ENCODE peak calls at places on chromosomes 3 and 15, in eight cellular contexts. Y, F, H, Z, E, X, W and C are unnamed samples.

GRCh38 chr3:48407542-48408099 is 22.3 kb downstream of the PLXNB1 start:
- DNase-seq in Y (no peak), F (no peak), H (no peak), Z (no peak), E (no peak), X (peak; percentile 2), W (no peak), C (no peak)

GRCh38 chr3:53169045-53169831 is 8.2 kb downstream of the PRKCD start:
- DNase-seq in Y (no peak), F (peak; percentile 55), H (no peak), Z (no peak), E (no peak), X (no peak), W (no peak), C (no peak)

GRCh38 chr3:4492240-4493007 is 724 bp upstream of the ITPR1 start:
- DNase-seq in Y (peak; percentile 38), F (peak; percentile 79), H (peak; percentile 64), Z (peak; percentile 64), E (peak; percentile 48), X (peak; percentile 30), W (peak; percentile 50), C (peak; percentile 16)

GRCh38 chr15:80525853-80526252 is 121.7 kb downstream of the ARNT2 start:
- DNase-seq in Y (no peak), F (no peak), H (no peak), Z (no peak), E (no peak), X (no peak), W (no peak), C (no peak)

GRCh38 chr3:152278674-152279427 is 10.1 kb downstream of the MBNL1 start:
- DNase-seq in Y (no peak), F (no peak), H (no peak), Z (no peak), E (no peak), X (no peak), W (no peak), C (no peak)

GRCh38 chr15:46344115-46344749 is 709.4 kb downstream of the SQOR start:
- DNase-seq in Y (no peak), F (peak; percentile 24), H (no peak), Z (no peak), E (no peak), X (no peak), W (no peak), C (no peak)

GRCh38 chr3:33401781-33402180 is 38.4 kb downstream of the UBP1 start:
- DNase-seq in Y (no peak), F (no peak), H (no peak), Z (no peak), E (no peak), X (no peak), W (no peak), C (no peak)

GRCh38 chr3:186261638-186262037 is 100.4 kb downstream of the DGKG start:
- DNase-seq in Y (no peak), F (peak; percentile 89), H (no peak), Z (peak; percentile 55), E (no peak), X (no peak), W (no peak), C (no peak)

GRCh38 chr3:89562373-89562772 is 455.0 kb downstream of the EPHA3 start:
- DNase-seq in Y (no peak), F (peak; percentile 13), H (no peak), Z (no peak), E (no peak), X (no peak), W (no peak), C (no peak)

GRCh38 chr3:66603161-66603611 is 102.4 kb upstream of the LRIG1 start:
- DNase-seq in Y (no peak), F (no peak), H (no peak), Z (no peak), E (no peak), X (no peak), W (no peak), C (no peak)

GRCh38 chr15:88920186-88920891 is 7.2 kb upstream of the MFGE8 start:
- DNase-seq in Y (no peak), F (no peak), H (peak; percentile 74), Z (no peak), E (no peak), X (no peak), W (no peak), C (no peak)

GRCh38 chr3:127541320-127541719 is 49.2 kb downstream of the TPRA1 start:
- DNase-seq in Y (no peak), F (no peak), H (no peak), Z (no peak), E (no peak), X (no peak), W (no peak), C (no peak)

GRCh38 chr3:99945328-99945995 is 127.8 kb downstream of the CMSS1 start:
- DNase-seq in Y (no peak), F (no peak), H (no peak), Z (no peak), E (no peak), X (no peak), W (no peak), C (no peak)

GRCh38 chr3:136251511-136251910 is 1.4 kb downstream of the PCCB start:
- DNase-seq in Y (no peak), F (no peak), H (no peak), Z (no peak), E (no peak), X (peak; percentile 18), W (no peak), C (no peak)

GRCh38 chr3:32667072-32667582 is 17.9 kb upstream of the CNOT10 start:
- DNase-seq in Y (no peak), F (no peak), H (no peak), Z (no peak), E (no peak), X (no peak), W (no peak), C (no peak)

GRCh38 chr3:187669675-187670504 is at the start of gene SST:
- DNase-seq in Y (peak; percentile 44), F (peak; percentile 94), H (peak; percentile 56), Z (peak; percentile 84), E (peak; percentile 13), X (no peak), W (peak; percentile 44), C (no peak)

GRCh38 chr15:72340366-72340765 is 20.4 kb upstream of the CELF6 start:
- DNase-seq in Y (no peak), F (no peak), H (peak; percentile 53), Z (no peak), E (no peak), X (no peak), W (no peak), C (no peak)

GRCh38 chr3:98269846-98270245 is 5.8 kb downstream of the OR5H6 start:
- DNase-seq in Y (no peak), F (no peak), H (no peak), Z (no peak), E (no peak), X (no peak), W (no peak), C (no peak)

GRCh38 chr3:21138085-21138484 is 612.9 kb downstream of the ZNF385D start:
- DNase-seq in Y (no peak), F (no peak), H (no peak), Z (no peak), E (no peak), X (no peak), W (no peak), C (no peak)

GRCh38 chr15:72168131-72168825 is 29.3 kb downstream of the GRAMD2A start:
- DNase-seq in Y (no peak), F (peak; percentile 20), H (peak; percentile 15), Z (peak; percentile 25), E (no peak), X (no peak), W (peak; percentile 23), C (no peak)

GRCh38 chr15:96977886-96978285 is 647.4 kb downstream of the NR2F2 start:
- DNase-seq in Y (no peak), F (no peak), H (no peak), Z (peak; percentile 14), E (no peak), X (no peak), W (no peak), C (no peak)

GRCh38 chr3:4956743-4957142 is 22.5 kb upstream of the BHLHE40 start:
- DNase-seq in Y (no peak), F (no peak), H (no peak), Z (no peak), E (no peak), X (no peak), W (no peak), C (no peak)

GRCh38 chr3:156106721-156107373 is 13.5 kb upstream of the KCNAB1 start:
- DNase-seq in Y (no peak), F (peak; percentile 55), H (no peak), Z (peak; percentile 38), E (no peak), X (no peak), W (no peak), C (no peak)

GRCh38 chr3:42115946-42116345 is 24.8 kb downstream of the TRAK1 start:
- DNase-seq in Y (peak; percentile 7), F (no peak), H (no peak), Z (no peak), E (no peak), X (no peak), W (no peak), C (no peak)

GRCh38 chr3:42115223-42115622 is 24.1 kb downstream of the TRAK1 start:
- DNase-seq in Y (peak; percentile 9), F (no peak), H (no peak), Z (no peak), E (no peak), X (no peak), W (no peak), C (no peak)

GRCh38 chr3:42114130-42114529 is 23.0 kb downstream of the TRAK1 start:
- DNase-seq in Y (no peak), F (no peak), H (no peak), Z (no peak), E (no peak), X (no peak), W (no peak), C (no peak)

GRCh38 chr3:42117175-42118008 is 26.2 kb downstream of the TRAK1 start:
- DNase-seq in Y (peak; percentile 31), F (peak; percentile 79), H (peak; percentile 77), Z (peak; percentile 33), E (peak; percentile 54), X (peak; percentile 37), W (peak; percentile 46), C (no peak)

GRCh38 chr3:42116466-42116865 is 25.3 kb downstream of the TRAK1 start:
- DNase-seq in Y (peak; percentile 3), F (no peak), H (no peak), Z (no peak), E (no peak), X (no peak), W (no peak), C (no peak)
- H3K4me1 ChIP-seq in Y (peaks cover 15% of the 10 kb centered on the region), F (peaks cover 3% of the 10 kb centered on the region), H (peaks cover 11% of the 10 kb centered on the region), Z (no peaks in the 10 kb centered on the region), E (peaks cover 56% of the 10 kb centered on the region), X (peaks cover 19% of the 10 kb centered on the region), W (peaks cover 70% of the 10 kb centered on the region), C (no peaks in the 10 kb centered on the region)

GRCh38 chr3:160580938-160581337 is 15.6 kb upstream of the KPNA4 start:
- DNase-seq in Y (no peak), F (no peak), H (no peak), Z (no peak), E (no peak), X (no peak), W (no peak), C (no peak)
- TF ChIP-seq CTCF in Y (no peak), F (no peak), H (no peak), Z (no peak), E (no peak), X (no peak), W (no peak), C (no peak)

GRCh38 chr15:48175126-48175525 is 3.0 kb downstream of the MYEF2 start:
- DNase-seq in Y (no peak), F (no peak), H (no peak), Z (no peak), E (no peak), X (no peak), W (no peak), C (no peak)
- H3K4me1 ChIP-seq in Y (peaks cover 9% of the 10 kb centered on the region), F (peaks cover 40% of the 10 kb centered on the region), H (no peaks in the 10 kb centered on the region), Z (peaks cover 10% of the 10 kb centered on the region), E (peaks cover 3% of the 10 kb centered on the region), X (peaks cover 5% of the 10 kb centered on the region), W (peaks cover 10% of the 10 kb centered on the region), C (no peaks in the 10 kb centered on the region)

GRCh38 chr3:185215873-185216586 is 37.8 kb downstream of the EHHADH start:
- DNase-seq in Y (no peak), F (peak; percentile 35), H (peak; percentile 42), Z (peak; percentile 21), E (no peak), X (no peak), W (no peak), C (no peak)
- TF ChIP-seq CTCF in Y (peak; percentile 23), F (peak; percentile 54), H (peak; percentile 33), Z (peak; percentile 57), E (peak; percentile 44), X (peak; percentile 31), W (peak; percentile 53), C (peak; percentile 40)